ENCODE peak calls at places on chromosome 16, in four cellular contexts. One of them, this sample, is unnamed.

GRCh38 chr16:81573533-81573932 is 128.9 kb downstream of the CMIP start:
- DNase-seq in RWPE1: no peak
- DNase-seq in iris pigment epithelial cell: no peak
- DNase-seq in GM03348: no peak
- DNase-seq in this sample: no peak

GRCh38 chr16:89410794-89411309 is 79.5 kb downstream of the ANKRD11 start:
- DNase-seq in RWPE1: peak
- DNase-seq in iris pigment epithelial cell: peak
- DNase-seq in GM03348: peak
- DNase-seq in this sample: peak

GRCh38 chr16:89815639-89816348 is 653 bp downstream of the FANCA start:
- DNase-seq in RWPE1: peak
- DNase-seq in iris pigment epithelial cell: no peak
- DNase-seq in GM03348: peak
- DNase-seq in this sample: no peak

GRCh38 chr16:50737420-50737959 is 4.4 kb upstream of the CYLD start:
- DNase-seq in RWPE1: no peak
- DNase-seq in iris pigment epithelial cell: no peak
- DNase-seq in GM03348: no peak
- DNase-seq in this sample: peak

GRCh38 chr16:27189335-27189972 is 13.9 kb upstream of the KDM8 start:
- DNase-seq in RWPE1: no peak
- DNase-seq in iris pigment epithelial cell: no peak
- DNase-seq in GM03348: no peak
- DNase-seq in this sample: no peak

GRCh38 chr16:83147244-83147643 is 520.5 kb downstream of the CDH13 start:
- DNase-seq in RWPE1: no peak
- DNase-seq in iris pigment epithelial cell: no peak
- DNase-seq in GM03348: no peak
- DNase-seq in this sample: no peak

GRCh38 chr16:89098767-89099430 is 5.2 kb downstream of the ACSF3 start:
- DNase-seq in RWPE1: no peak
- DNase-seq in iris pigment epithelial cell: no peak
- DNase-seq in GM03348: no peak
- DNase-seq in this sample: no peak

GRCh38 chr16:85735225-85735722 is 15.6 kb downstream of the C16orf74 start:
- DNase-seq in RWPE1: no peak
- DNase-seq in iris pigment epithelial cell: no peak
- DNase-seq in GM03348: no peak
- DNase-seq in this sample: no peak